ENCODE peak calls at places on chromosomes 13 and 19, in eight cellular contexts. H, Z, F, I, Y, M, P and J are unnamed samples.

GRCh38 chr19:6020166-6020967 is 42.4 kb upstream of the RANBP3 start:
- DNase-seq in H (no peak), Z (no peak), F (no peak), I (peak; percentile 15), Y (no peak), M (no peak), P (no peak), J (no peak)

GRCh38 chr19:7463575-7463974 is 25.3 kb downstream of the PEX11G start:
- DNase-seq in H (no peak), Z (no peak), F (no peak), I (no peak), Y (no peak), M (no peak), P (no peak), J (no peak)

GRCh38 chr13:27043013-27043412 is 128.6 kb downstream of the USP12 start:
- DNase-seq in H (peak; percentile 94), Z (peak; percentile 11), F (peak; percentile 70), I (no peak), Y (no peak), M (no peak), P (peak; percentile 87), J (peak; percentile 82)

GRCh38 chr19:46958542-46958941 is 61.1 kb upstream of the NPAS1 start:
- DNase-seq in H (no peak), Z (peak; percentile 28), F (no peak), I (no peak), Y (no peak), M (no peak), P (no peak), J (no peak)

GRCh38 chr19:13056052-13056660 is 46.5 kb downstream of the LYL1 start:
- DNase-seq in H (peak; percentile 81), Z (no peak), F (no peak), I (peak; percentile 77), Y (no peak), M (no peak), P (peak; percentile 45), J (peak; percentile 74)

GRCh38 chr19:42217522-42218442 is at the start of gene DEDD2:
- DNase-seq in H (peak; percentile 86), Z (peak; percentile 99), F (peak; percentile 94), I (peak; percentile 97), Y (peak; percentile 100), M (peak; percentile 99), P (peak; percentile 83), J (peak; percentile 97)

GRCh38 chr19:3516675-3517207 is 10.6 kb downstream of the FZR1 start:
- DNase-seq in H (no peak), Z (no peak), F (no peak), I (no peak), Y (peak; percentile 48), M (no peak), P (no peak), J (no peak)

GRCh38 chr19:33459220-33459619 is 62.4 kb downstream of the PEPD start:
- DNase-seq in H (no peak), Z (no peak), F (no peak), I (no peak), Y (no peak), M (no peak), P (no peak), J (no peak)

GRCh38 chr19:38120471-38121030 is 103.5 kb downstream of the DPF1 start:
- DNase-seq in H (no peak), Z (no peak), F (no peak), I (no peak), Y (no peak), M (no peak), P (no peak), J (no peak)

GRCh38 chr13:34108396-34108795 is 290.4 kb downstream of the RFC3 start:
- DNase-seq in H (no peak), Z (no peak), F (no peak), I (no peak), Y (no peak), M (no peak), P (no peak), J (no peak)

GRCh38 chr19:7897289-7897688 is 6.4 kb upstream of the MAP2K7 start:
- DNase-seq in H (no peak), Z (no peak), F (no peak), I (no peak), Y (no peak), M (no peak), P (no peak), J (no peak)

GRCh38 chr13:110525328-110526319 is 35.9 kb downstream of the RAB20 start:
- DNase-seq in H (no peak), Z (peak; percentile 49), F (no peak), I (peak; percentile 54), Y (no peak), M (no peak), P (no peak), J (no peak)

GRCh38 chr19:28859811-28860210 is 353.1 kb downstream of the UQCRFS1 start:
- DNase-seq in H (no peak), Z (no peak), F (no peak), I (no peak), Y (no peak), M (no peak), P (no peak), J (no peak)

GRCh38 chr13:77509221-77509620 is 26.3 kb upstream of the SCEL start:
- DNase-seq in H (peak; percentile 70), Z (no peak), F (no peak), I (no peak), Y (no peak), M (no peak), P (peak; percentile 90), J (no peak)

GRCh38 chr13:73015799-73016198 is 43.0 kb upstream of the KLF5 start:
- DNase-seq in H (no peak), Z (no peak), F (no peak), I (no peak), Y (no peak), M (no peak), P (no peak), J (no peak)

GRCh38 chr13:111049791-111050538 is 65.1 kb upstream of the ARHGEF7 start:
- DNase-seq in H (no peak), Z (no peak), F (no peak), I (peak; percentile 43), Y (no peak), M (no peak), P (no peak), J (no peak)

GRCh38 chr19:36032251-36033104 is at the start of gene CLIP3:
- DNase-seq in H (peak; percentile 11), Z (peak; percentile 47), F (peak; percentile 82), I (peak; percentile 71), Y (no peak), M (peak; percentile 18), P (peak; percentile 15), J (peak; percentile 96)

GRCh38 chr13:39378293-39378692 is 224.7 kb downstream of the LHFPL6 start:
- DNase-seq in H (no peak), Z (no peak), F (no peak), I (no peak), Y (no peak), M (no peak), P (no peak), J (no peak)

GRCh38 chr19:31110331-31110730 is 238.9 kb downstream of the TSHZ3 start:
- DNase-seq in H (no peak), Z (no peak), F (no peak), I (peak; percentile 31), Y (peak; percentile 0), M (no peak), P (peak; percentile 21), J (peak; percentile 23)

GRCh38 chr13:106156468-106156867 is 379.0 kb downstream of the EFNB2 start:
- DNase-seq in H (peak; percentile 92), Z (no peak), F (no peak), I (no peak), Y (no peak), M (no peak), P (peak; percentile 98), J (peak; percentile 24)

GRCh38 chr19:53389591-53390377 is 5.2 kb upstream of the ZNF765 start:
- DNase-seq in H (no peak), Z (no peak), F (peak; percentile 21), I (peak; percentile 20), Y (no peak), M (no peak), P (no peak), J (no peak)

GRCh38 chr19:41965127-41965526 is 6.0 kb upstream of the RABAC1 start:
- DNase-seq in H (no peak), Z (no peak), F (no peak), I (no peak), Y (no peak), M (no peak), P (no peak), J (no peak)

GRCh38 chr19:51259348-51260245 is 8.7 kb downstream of the SIGLECL1 start:
- DNase-seq in H (no peak), Z (peak; percentile 19), F (no peak), I (no peak), Y (no peak), M (no peak), P (peak; percentile 28), J (peak; percentile 40)

GRCh38 chr19:51327066-51327985 is 14.6 kb downstream of the VSIG10L start:
- DNase-seq in H (no peak), Z (peak; percentile 67), F (no peak), I (peak; percentile 64), Y (peak; percentile 29), M (peak; percentile 16), P (peak; percentile 2), J (no peak)

GRCh38 chr13:110965038-110965754 is 50.3 kb upstream of the ANKRD10 start:
- DNase-seq in H (no peak), Z (peak; percentile 35), F (peak; percentile 69), I (no peak), Y (no peak), M (no peak), P (peak; percentile 94), J (no peak)

GRCh38 chr13:43079392-43079931 is 56.1 kb downstream of the DNAJC15 start:
- DNase-seq in H (no peak), Z (no peak), F (no peak), I (no peak), Y (no peak), M (no peak), P (no peak), J (no peak)

GRCh38 chr19:29432677-29433076 is 93.1 kb upstream of the VSTM2B start:
- DNase-seq in H (no peak), Z (no peak), F (no peak), I (no peak), Y (no peak), M (no peak), P (no peak), J (no peak)

GRCh38 chr13:37295046-37295445 is 189.6 kb upstream of the CSNK1A1L start:
- DNase-seq in H (no peak), Z (no peak), F (no peak), I (peak; percentile 81), Y (no peak), M (no peak), P (no peak), J (no peak)

GRCh38 chr13:73394066-73394465 is 335.3 kb downstream of the KLF5 start:
- DNase-seq in H (no peak), Z (no peak), F (no peak), I (no peak), Y (no peak), M (no peak), P (no peak), J (no peak)

GRCh38 chr19:38073806-38074685 is 150.0 kb downstream of the DPF1 start:
- DNase-seq in H (no peak), Z (no peak), F (peak; percentile 12), I (no peak), Y (no peak), M (no peak), P (no peak), J (no peak)

GRCh38 chr19:38394488-38394887 is 6.0 kb downstream of the SPRED3 start:
- DNase-seq in H (no peak), Z (peak; percentile 85), F (no peak), I (peak; percentile 51), Y (peak; percentile 53), M (peak; percentile 68), P (no peak), J (no peak)

GRCh38 chr13:46575321-46575721 is 22.4 kb downstream of the LRCH1 start:
- DNase-seq in H (no peak), Z (no peak), F (no peak), I (no peak), Y (no peak), M (no peak), P (no peak), J (no peak)

GRCh38 chr13:84455143-84455905 is 573.0 kb upstream of the SLITRK1 start:
- DNase-seq in H (no peak), Z (no peak), F (no peak), I (no peak), Y (no peak), M (no peak), P (no peak), J (no peak)

GRCh38 chr19:52086481-52086880 is 9.1 kb downstream of the ZNF841 start:
- DNase-seq in H (no peak), Z (no peak), F (no peak), I (no peak), Y (no peak), M (no peak), P (no peak), J (no peak)